ENCODE peak calls at places on chromosomes 4 and X, in seven cellular contexts. B is astrocyte of the spinal cord, Z is OCI-LY7, C is endothelial cell of umbilical vein, H is BJ, Y is thoracic aorta, E is fibroblast of pulmonary artery. D is an unnamed sample.

GRCh38 chr4:142236268-142236667 is 599.9 kb downstream of the IL15 start:
- DNase-seq in B (no peak), Y (no peak), Z (no peak), C (no peak), E (no peak), H (no peak), D (no peak)

GRCh38 chr4:142203505-142203904 is 567.1 kb downstream of the IL15 start:
- DNase-seq in H (no peak), E (no peak), B (no peak), Z (no peak), C (peak; percentile 46), Y (no peak), D (no peak)

GRCh38 chrX:23937100-23937499 is 29.3 kb downstream of the CXorf58 start:
- DNase-seq in Z (no peak), B (no peak), E (no peak), Y (no peak), C (no peak), H (no peak), D (no peak)

GRCh38 chrX:134186362-134187121 is 50.4 kb upstream of the CCDC160 start:
- DNase-seq in Z (no peak), C (no peak), B (no peak), H (no peak), Y (no peak), E (no peak), D (no peak)

GRCh38 chr4:26412381-26413372 is 77.6 kb downstream of the CCKAR start:
- DNase-seq in Y (no peak), E (no peak), Z (no peak), B (peak; percentile 33), C (no peak), H (no peak), D (no peak)

GRCh38 chrX:134431894-134432293 is 28.1 kb upstream of the HPRT1 start:
- DNase-seq in Z (no peak), C (peak; percentile 54), E (peak; percentile 58), Y (no peak), B (peak; percentile 58), H (no peak), D (no peak)

GRCh38 chr4:103499094-103499493 is 220.7 kb downstream of the TACR3 start:
- DNase-seq in C (no peak), E (peak; percentile 21), Z (no peak), B (no peak), Y (no peak), H (no peak), D (no peak)

GRCh38 chr4:100169796-100170485 is 20.3 kb downstream of the DDIT4L start:
- DNase-seq in B (no peak), H (no peak), Y (no peak), C (no peak), Z (no peak), E (no peak), D (no peak)

GRCh38 chr4:288891-289290 is 16.4 kb downstream of the ZNF732 start:
- DNase-seq in Z (no peak), Y (no peak), E (peak; percentile 1), H (no peak), C (no peak), B (no peak), D (no peak)

GRCh38 chr4:101952985-101953384 is 162.5 kb downstream of the BANK1 start:
- DNase-seq in Z (no peak), H (no peak), C (no peak), E (no peak), Y (no peak), B (no peak), D (no peak)
- TF ChIP-seq CTCF in Z (no peak), H (no peak), C (no peak), E (no peak), Y (no peak), B (no peak), D (no peak)

GRCh38 chrX:118536687-118537461 is 41.3 kb downstream of the DOCK11 start:
- DNase-seq in C (peak; percentile 0), Y (no peak), E (peak; percentile 46), B (peak; percentile 37), Z (peak; percentile 67), H (no peak), D (no peak)
- TF ChIP-seq CTCF in C (peak; percentile 16), Y (no peak), E (peak; percentile 47), B (peak; percentile 39), Z (peak; percentile 76), H (peak; percentile 43), D (no peak)

DNA sequence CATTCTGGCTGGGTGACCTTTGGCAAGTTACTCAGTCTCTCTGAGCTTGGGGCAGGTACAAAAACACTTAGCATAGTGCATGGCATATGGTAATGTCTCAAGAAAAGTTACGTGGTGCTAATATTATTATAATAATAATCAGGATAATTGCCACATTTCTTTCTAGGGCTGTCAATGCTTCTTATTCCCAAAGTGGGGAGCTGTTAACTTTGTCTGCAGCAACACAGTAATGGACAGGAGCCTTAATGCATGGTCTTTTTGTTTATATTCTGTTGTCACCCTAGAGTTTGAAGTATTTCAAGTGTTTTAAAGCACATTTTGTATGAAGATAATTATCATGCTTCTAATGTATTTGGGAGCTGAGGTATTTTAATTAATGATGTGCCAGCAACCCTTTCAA is 121.8 kb downstream of the FHIP1A start:
- DNase-seq in H (no peak), Z (peak; percentile 5), C (no peak), E (peak; percentile 44), Y (no peak), B (no peak), D (no peak)
- TF ChIP-seq CTCF in H (no peak), Z (peak; percentile 67), C (no peak), E (peak; percentile 58), Y (no peak), B (no peak), D (no peak)

GRCh38 chr4:3252480-3252828 is 3.5 kb downstream of the MSANTD1 start:
- DNase-seq in H (no peak), B (no peak), Z (no peak), Y (no peak), E (no peak), C (no peak), D (no peak)
- TF ChIP-seq CTCF in H (no peak), B (no peak), Z (no peak), Y (no peak), E (no peak), C (no peak), D (no peak)

GRCh38 chrX:121301822-121302221 is 254.4 kb downstream of the GLUD2 start:
- DNase-seq in H (no peak), Z (no peak), C (no peak), B (no peak), Y (no peak), E (no peak), D (no peak)

GRCh38 chrX:121310820-121311219 is 263.4 kb downstream of the GLUD2 start:
- DNase-seq in C (no peak), Z (no peak), H (no peak), Y (no peak), B (no peak), E (no peak), D (no peak)

GRCh38 chrX:121308276-121308805 is 260.9 kb downstream of the GLUD2 start:
- DNase-seq in Z (peak; percentile 45), H (peak; percentile 14), C (no peak), Y (no peak), E (peak; percentile 76), B (peak; percentile 76), D (no peak)

GRCh38 chrX:121307441-121307840 is 260.0 kb downstream of the GLUD2 start:
- DNase-seq in Z (no peak), Y (no peak), C (no peak), H (no peak), B (no peak), E (no peak), D (no peak)
- TF ChIP-seq CTCF in Z (no peak), Y (no peak), C (no peak), H (no peak), B (no peak), E (no peak), D (no peak)

GRCh38 chr4:98055800-98056501 is 87.3 kb downstream of the STPG2 start:
- DNase-seq in H (no peak), Y (no peak), C (no peak), Z (no peak), B (no peak), E (no peak), D (no peak)
- TF ChIP-seq CTCF in H (no peak), Y (no peak), C (no peak), Z (no peak), B (no peak), E (no peak), D (no peak)

DNA sequence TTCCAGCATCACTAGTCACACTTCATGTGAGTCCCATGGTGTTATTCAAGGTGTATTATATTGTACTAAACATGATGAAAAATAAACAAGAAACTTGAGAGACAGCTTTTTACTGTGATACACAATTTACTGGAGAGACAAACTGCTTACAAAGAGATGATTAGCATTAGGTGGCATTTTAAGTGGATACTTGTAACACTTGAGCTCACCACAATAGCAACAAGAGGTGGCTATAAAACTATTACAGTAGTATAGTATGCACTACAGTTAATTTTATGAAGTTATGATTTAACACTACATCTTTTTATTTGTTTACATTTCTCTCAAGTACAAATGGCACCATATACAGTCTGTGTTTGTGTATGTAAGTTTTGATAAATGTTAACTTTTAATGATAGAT is 246.6 kb downstream of the PARM1 start:
- DNase-seq in H (no peak), C (no peak), Z (no peak), B (no peak), Y (no peak), E (no peak), D (no peak)
- TF ChIP-seq CTCF in H (no peak), C (no peak), Z (no peak), B (no peak), Y (no peak), E (no peak), D (no peak)